ENCODE peak calls at places on chromosomes 1 and 21, in six cellular contexts. O is GM12891, U is HepG2, L is K562, E is H1, H is GM12878. V is an unnamed sample.

GRCh38 chr1:119602169-119602568 is 45.9 kb downstream of the ZNF697 start:
- DNase-seq in O (no peak), U (no peak), E (no peak), L (no peak), H (no peak), V (no peak)

GRCh38 chr1:44302557-44302956 is 52.5 kb downstream of the ERI3 start:
- DNase-seq in L (no peak), H (no peak), E (no peak), O (no peak), U (no peak), V (no peak)

GRCh38 chr1:172762087-172762486 is 103.2 kb downstream of the FASLG start:
- DNase-seq in O (no peak), L (no peak), E (no peak), H (no peak), U (no peak), V (no peak)

GRCh38 chr1:197424467-197424866 is 156.4 kb downstream of the CRB1 start:
- DNase-seq in O (no peak), H (no peak), E (no peak), L (no peak), U (no peak), V (no peak)

GRCh38 chr1:37432636-37433035 is 41.7 kb upstream of the ZC3H12A start:
- DNase-seq in L (no peak), E (no peak), H (no peak), U (no peak), O (no peak), V (no peak)

GRCh38 chr1:16986596-16987361 is 6.4 kb upstream of the MFAP2 start:
- DNase-seq in H (no peak), L (peak), O (no peak), E (no peak), U (no peak), V (no peak)

GRCh38 chr1:197083474-197083873 is 16.4 kb upstream of the F13B start:
- DNase-seq in H (no peak), E (no peak), L (no peak), U (no peak), O (no peak), V (no peak)

GRCh38 chr21:41199123-41199522 is 31.2 kb downstream of the BACE2 start:
- DNase-seq in U (no peak), E (no peak), L (no peak), O (no peak), H (no peak), V (no peak)

DNA sequence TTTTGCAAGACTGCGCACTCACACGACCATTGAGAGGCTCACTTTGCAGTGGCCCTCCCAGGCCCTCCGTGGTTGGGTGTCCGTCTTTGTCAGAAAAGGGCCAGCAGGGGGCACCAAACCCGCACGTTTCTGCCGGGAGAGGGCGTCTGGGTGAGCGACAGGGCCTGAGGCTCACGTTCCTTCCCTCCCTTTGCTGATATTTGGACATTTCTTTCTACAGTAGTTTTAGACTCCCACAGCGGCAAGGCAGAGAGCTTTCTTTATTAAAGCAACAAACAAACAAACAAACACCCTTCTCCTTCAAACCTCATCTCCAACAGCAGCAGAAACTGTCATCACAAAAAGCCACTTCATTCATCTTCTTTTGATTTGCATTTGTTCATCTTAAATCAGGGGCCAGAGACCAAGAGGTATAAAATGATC is 79.2 kb upstream of the WDR26 start:
- DNase-seq in L (peak), O (peak), U (peak), E (no peak), H (no peak), V (peak)
- TF ChIP-seq POLR2AphosphoS5 in L (no peak), O (no peak), U (no peak), E (no peak), H (no peak), V (no peak)

GRCh38 chr1:65159801-65160523 is 12.0 kb downstream of the AK4 start:
- DNase-seq in L (no peak), E (no peak), U (no peak), H (no peak), O (no peak), V (no peak)
- TF ChIP-seq TAF1 in L (no peak), E (no peak), U (no peak), H (no peak), O (no peak), V (no peak)

GRCh38 chr1:218345673-218346390 is 696 bp downstream of the TGFB2 start:
- DNase-seq in O (peak), L (peak), E (no peak), U (peak), H (no peak), V (no peak)
- TF ChIP-seq POLR2A in O (no peak), L (no peak), E (peak), U (no peak), H (no peak), V (no peak)

GRCh38 chr1:209692745-209693504 is 11.7 kb upstream of the HSD11B1 start:
- DNase-seq in O (no peak), E (no peak), H (peak), U (peak), L (peak), V (no peak)
- TF ChIP-seq POLR2AphosphoS5 in O (no peak), E (no peak), H (no peak), U (no peak), L (no peak), V (no peak)

V was measured in GM12892.